ENCODE peak calls at places on chromosome 3, in nine cellular contexts. O is suprapubic skin, Z is endothelial cell of umbilical vein, T is upper lobe of left lung, Q is A549, C is transverse colon, P is right lobe of liver, Y is sigmoid colon, G is spleen. M is an unnamed sample.
A peak's percentile ranks its signal among the peaks of the same experiment; 100 is the strongest.

GRCh38 chr3:107817076-107817475 is 273.8 kb downstream of the CD47 start:
- DNase-seq in Z (no peak), O (no peak), G (no peak), Q (no peak), P (no peak), T (no peak), Y (no peak), C (no peak), M (no peak)

GRCh38 chr3:19270471-19270870 is 122.2 kb downstream of the KCNH8 start:
- DNase-seq in T (no peak), Y (no peak), Q (no peak), Z (no peak), P (no peak), C (no peak), G (no peak), O (no peak), M (no peak)

GRCh38 chr3:142976621-142977398 is 13.3 kb upstream of the PAQR9 start:
- DNase-seq in Z (peak; percentile 92), C (peak; percentile 26), P (peak; percentile 58), O (no peak), Y (peak; percentile 78), Q (peak; percentile 88), G (peak; percentile 87), T (peak; percentile 71), M (peak; percentile 42)

GRCh38 chr3:49278548-49278947 is 1.5 kb upstream of the C3orf62 start:
- DNase-seq in T (no peak), G (no peak), Q (no peak), P (no peak), Z (no peak), O (no peak), C (no peak), Y (no peak), M (no peak)

GRCh38 chr3:70999730-71000129 is 583.8 kb downstream of the FOXP1 start:
- DNase-seq in T (no peak), Y (no peak), O (no peak), Z (peak; percentile 73), C (no peak), Q (no peak), P (no peak), G (no peak), M (no peak)

GRCh38 chr3:143139786-143140185 is 20.2 kb downstream of the CHST2 start:
- DNase-seq in C (peak; percentile 12), Z (peak; percentile 32), O (no peak), Q (no peak), T (peak; percentile 34), P (no peak), Y (no peak), G (no peak), M (peak; percentile 34)

GRCh38 chr3:174440350-174440716 is 418.8 kb upstream of the NAALADL2 start:
- DNase-seq in G (no peak), Z (no peak), T (no peak), Y (peak; percentile 72), O (no peak), C (peak; percentile 16), P (no peak), Q (no peak), M (peak; percentile 36)

GRCh38 chr3:57073628-57074027 is 13.2 kb downstream of the SPATA12 start:
- DNase-seq in P (no peak), G (no peak), Z (no peak), Y (no peak), Q (no peak), C (no peak), T (no peak), O (no peak), M (no peak)

DNA sequence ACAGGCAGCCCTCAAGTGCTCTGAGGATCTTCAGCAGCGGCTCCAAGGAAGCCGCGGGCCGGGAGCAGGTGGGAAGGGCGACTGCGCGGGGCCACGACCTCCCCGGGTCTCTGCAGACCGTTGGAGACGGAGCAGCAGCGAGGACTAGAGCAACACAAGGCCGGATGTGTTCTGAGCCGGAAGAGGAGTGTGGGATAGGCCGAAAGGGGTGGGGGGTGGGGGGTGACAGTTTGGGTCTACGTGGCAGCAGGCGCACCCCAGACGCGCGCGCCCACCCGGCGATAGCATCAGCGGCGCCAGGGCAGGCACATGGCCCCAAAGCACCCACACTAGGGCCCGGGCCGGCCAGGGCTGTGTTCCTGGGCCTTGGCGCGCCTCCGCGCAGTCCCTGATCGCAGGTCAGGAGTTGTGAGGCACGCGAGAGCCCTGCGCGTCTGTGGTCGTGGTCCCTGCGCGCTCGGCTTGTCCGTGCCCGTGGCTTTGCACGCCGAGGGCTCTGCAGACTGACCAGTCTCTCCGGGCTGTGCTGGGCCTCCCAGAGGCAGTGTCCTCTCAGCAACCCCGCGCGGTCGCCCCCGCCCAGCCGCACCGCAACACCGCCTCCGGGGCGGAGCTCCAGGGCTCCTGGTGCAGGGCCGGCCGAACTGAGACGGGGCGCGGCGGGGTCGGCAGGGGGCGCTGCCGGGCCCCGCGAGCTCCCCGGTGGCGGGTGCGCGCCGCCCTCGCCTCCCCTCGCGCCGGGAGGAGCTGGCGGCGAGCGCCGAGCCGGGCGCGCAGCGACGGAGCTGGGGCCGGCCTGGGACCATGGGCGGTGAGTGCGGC is at the start of gene PXYLP1:
- DNase-seq in P (peak; percentile 95), Q (peak; percentile 75), Y (peak; percentile 96), Z (peak; percentile 83), C (peak; percentile 95), O (peak; percentile 96), T (peak; percentile 97), G (peak; percentile 100), M (peak; percentile 92)
- TF ChIP-seq POLR2A in P (peak; percentile 81), Q (peak; percentile 89), Y (peak; percentile 52), Z (peak; percentile 61), C (peak; percentile 82), O (peak; percentile 49), T (no peak), G (peak; percentile 11), M (peak; percentile 49)

GRCh38 chr3:158768881-158769518 is 32.9 kb upstream of the MFSD1 start:
- DNase-seq in O (no peak), P (no peak), G (no peak), Z (peak; percentile 85), C (peak; percentile 11), Y (peak; percentile 70), T (no peak), Q (no peak), M (peak; percentile 47)

GRCh38 chr3:158768361-158768787 is 33.5 kb upstream of the MFSD1 start:
- DNase-seq in Y (peak; percentile 83), C (peak; percentile 54), O (no peak), P (no peak), T (peak; percentile 37), Q (peak; percentile 35), Z (peak; percentile 75), G (no peak), M (peak; percentile 65)

GRCh38 chr3:158770254-158771017 is 31.4 kb upstream of the MFSD1 start:
- DNase-seq in T (no peak), G (no peak), Y (no peak), P (no peak), C (no peak), Q (no peak), Z (peak; percentile 9), O (no peak), M (no peak)

GRCh38 chr3:158771018-158771350 is 30.9 kb upstream of the MFSD1 start:
- DNase-seq in C (no peak), Q (no peak), G (no peak), O (no peak), T (no peak), P (no peak), Z (no peak), Y (no peak), M (no peak)

DNA sequence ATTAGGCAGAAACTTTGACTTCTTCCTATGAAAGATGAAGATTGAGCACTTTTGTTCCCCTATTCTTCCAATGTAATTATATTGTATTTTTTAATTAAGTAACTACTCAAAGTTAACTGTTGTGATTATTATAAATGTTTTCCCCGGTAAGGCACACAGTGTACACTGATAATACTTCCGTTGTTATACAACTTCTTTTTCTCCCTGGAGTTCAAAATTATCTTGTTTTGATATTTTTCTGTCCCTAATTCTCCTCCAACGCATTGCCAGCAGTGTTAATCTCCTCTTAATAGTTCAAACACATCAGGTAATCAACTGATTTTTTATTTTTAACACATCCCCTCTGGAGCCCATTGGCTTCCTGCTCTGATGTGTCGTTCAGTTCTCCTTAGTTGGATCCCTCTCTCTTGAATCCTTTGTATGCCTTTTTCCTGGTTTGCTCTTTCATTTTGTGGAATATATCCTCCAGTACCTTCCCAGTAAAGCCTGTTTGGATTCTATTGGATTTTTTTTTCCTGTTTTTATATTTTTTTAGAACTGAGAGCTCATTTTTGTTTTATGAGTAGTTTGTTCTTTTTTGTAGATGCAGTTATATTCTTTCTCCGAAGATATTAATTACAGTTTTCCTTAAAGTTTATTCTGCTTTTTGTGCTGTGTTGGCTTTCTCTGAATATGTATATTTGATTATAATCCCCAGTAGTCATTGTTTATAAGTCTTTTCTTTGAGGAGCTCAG is 32.2 kb upstream of the MFSD1 start:
- DNase-seq in O (no peak), Y (no peak), P (no peak), Q (no peak), Z (no peak), T (no peak), G (no peak), C (no peak), M (no peak)
- H3K27ac ChIP-seq in O (no peak overlapping the region), Y (peak overlapping the region; percentile 77), P (peak overlapping the region; percentile 33), Q (peak overlapping the region; percentile 89), Z (no peak overlapping the region), T (peak overlapping the region; percentile 32), G (peak overlapping the region; percentile 18), C (peak overlapping the region; percentile 53), M (peak overlapping the region; percentile 71)

GRCh38 chr3:66478923-66479322 is 21.9 kb downstream of the LRIG1 start:
- DNase-seq in O (no peak), Z (no peak), Y (no peak), C (peak; percentile 58), P (no peak), T (no peak), Q (no peak), G (no peak), M (no peak)

GRCh38 chr3:66480666-66481065 is 20.2 kb downstream of the LRIG1 start:
- DNase-seq in O (no peak), C (no peak), G (no peak), P (no peak), Z (peak; percentile 77), Y (no peak), Q (no peak), T (no peak), M (no peak)

GRCh38 chr3:66477846-66478245 is 23.0 kb downstream of the LRIG1 start:
- DNase-seq in Q (no peak), Z (no peak), P (no peak), G (no peak), T (no peak), C (no peak), O (no peak), Y (no peak), M (no peak)

GRCh38 chr3:66481071-66482001 is 19.5 kb downstream of the LRIG1 start:
- DNase-seq in Q (no peak), G (no peak), T (no peak), Y (no peak), C (no peak), O (no peak), P (peak; percentile 59), Z (no peak), M (no peak)

DNA sequence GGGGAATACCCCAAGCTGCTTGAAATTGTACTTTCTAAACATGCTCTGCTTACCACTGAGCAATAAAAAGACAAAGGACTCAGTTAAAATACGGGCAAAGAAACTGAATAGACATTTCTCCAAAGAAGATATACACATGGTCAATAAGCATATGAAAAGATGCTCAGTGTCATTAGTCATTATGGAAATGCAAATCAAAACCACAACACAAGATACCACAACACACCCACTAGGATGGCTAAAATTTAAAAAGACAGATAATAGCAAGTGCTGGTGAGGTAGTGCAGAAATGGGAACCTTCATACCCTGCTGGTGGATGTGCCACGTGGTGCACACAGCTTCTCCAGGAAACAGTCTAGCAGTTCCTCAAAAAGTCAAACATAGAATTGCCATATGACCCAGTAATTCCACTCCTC is 21.3 kb downstream of the LRIG1 start:
- DNase-seq in Q (no peak), C (no peak), Z (no peak), Y (no peak), P (no peak), T (no peak), O (no peak), G (no peak), M (no peak)
- H3K4me1 ChIP-seq in Q (peaks cover 30% of the 10 kb centered on the region), C (peaks cover 96% of the 10 kb centered on the region), Z (peaks cover 43% of the 10 kb centered on the region), Y (peaks cover 99% of the 10 kb centered on the region), P (no peaks in the 10 kb centered on the region), T (peaks cover 45% of the 10 kb centered on the region), O (peaks cover 65% of the 10 kb centered on the region), G (peaks cover 15% of the 10 kb centered on the region), M (peaks cover 16% of the 10 kb centered on the region)

GRCh38 chr3:138608322-138609214 is at the start of gene FAIM:
- DNase-seq in Y (peak; percentile 85), Z (peak; percentile 77), C (peak; percentile 75), Q (peak; percentile 46), T (peak; percentile 62), G (peak; percentile 94), P (peak; percentile 73), O (peak; percentile 90), M (peak; percentile 61)
- TF ChIP-seq POLR2A in Y (no peak), Z (peak; percentile 10), C (peak; percentile 59), Q (peak; percentile 29), T (peak; percentile 29), G (no peak), P (peak; percentile 51), O (peak; percentile 29), M (no peak)

M was measured in uterus.